ENCODE peak calls at places on chromosomes 12 and 14, in ten cellular contexts. F, B, H, C, S, M, E, N, Q and G are unnamed samples.

GRCh38 chr12:121811434-121812319 is 7.9 kb downstream of the SETD1B start:
- DNase-seq in F (peak), B (peak), H (peak), C (peak), S (peak), M (peak), E (no peak), N (peak), Q (peak), G (no peak)

GRCh38 chr14:54919330-54919729 is 16.7 kb upstream of the GCH1 start:
- DNase-seq in F (no peak), B (no peak), H (no peak), C (no peak), S (no peak), M (no peak), E (no peak), N (no peak), Q (no peak), G (no peak)

GRCh38 chr12:108103087-108103486 is 26.0 kb upstream of the WSCD2 start:
- DNase-seq in F (no peak), B (no peak), H (no peak), C (no peak), S (no peak), M (no peak), E (no peak), N (no peak), Q (no peak), G (no peak)

GRCh38 chr14:79630561-79630960 is 580.7 kb downstream of the DIO2 start:
- DNase-seq in F (no peak), B (no peak), H (no peak), C (no peak), S (no peak), M (no peak), E (no peak), N (no peak), Q (no peak), G (no peak)

GRCh38 chr12:69388371-69388770 is 28.8 kb downstream of the YEATS4 start:
- DNase-seq in F (peak), B (no peak), H (no peak), C (no peak), S (no peak), M (peak), E (no peak), N (peak), Q (no peak), G (peak)

GRCh38 chr12:17975763-17976162 is 114.2 kb downstream of the RERGL start:
- DNase-seq in F (no peak), B (no peak), H (no peak), C (no peak), S (no peak), M (no peak), E (no peak), N (no peak), Q (no peak), G (no peak)

GRCh38 chr12:13042666-13043230 is 1.4 kb upstream of the FAM234B start:
- DNase-seq in F (no peak), B (no peak), H (no peak), C (no peak), S (no peak), M (no peak), E (no peak), N (no peak), Q (no peak), G (no peak)

GRCh38 chr12:67661311-67662011 is 12.9 kb downstream of the DYRK2 start:
- DNase-seq in F (no peak), B (no peak), H (no peak), C (no peak), S (no peak), M (no peak), E (no peak), N (no peak), Q (peak), G (peak)

GRCh38 chr12:64320611-64321010 is 69.9 kb downstream of the C12orf56 start:
- DNase-seq in F (no peak), B (no peak), H (no peak), C (no peak), S (no peak), M (peak), E (no peak), N (no peak), Q (no peak), G (no peak)

GRCh38 chr14:79552778-79553177 is 658.5 kb downstream of the DIO2 start:
- DNase-seq in F (no peak), B (peak), H (no peak), C (no peak), S (no peak), M (no peak), E (no peak), N (no peak), Q (no peak), G (no peak)

GRCh38 chr12:64883264-64884163 is 59.1 kb downstream of the TBC1D30 start:
- DNase-seq in F (no peak), B (peak), H (no peak), C (no peak), S (no peak), M (no peak), E (peak), N (no peak), Q (no peak), G (no peak)

GRCh38 chr12:12681061-12681765 is 14.8 kb downstream of the GPR19 start:
- DNase-seq in F (no peak), B (no peak), H (no peak), C (no peak), S (no peak), M (no peak), E (no peak), N (no peak), Q (no peak), G (no peak)

GRCh38 chr14:101593411-101594181 is 32.3 kb downstream of the DIO3 start:
- DNase-seq in F (no peak), B (no peak), H (no peak), C (no peak), S (no peak), M (no peak), E (no peak), N (no peak), Q (no peak), G (no peak)

GRCh38 chr14:103292426-103293374 is 41.3 kb upstream of the EIF5 start:
- DNase-seq in F (peak), B (peak), H (peak), C (peak), S (peak), M (peak), E (peak), N (peak), Q (no peak), G (peak)

GRCh38 chr12:47387991-47388390 is 308.2 kb upstream of the AMIGO2 start:
- DNase-seq in F (no peak), B (no peak), H (no peak), C (no peak), S (no peak), M (no peak), E (no peak), N (no peak), Q (no peak), G (no peak)

GRCh38 chr12:6532927-6533652 is 1.2 kb upstream of the GAPDH start:
- DNase-seq in F (peak), B (peak), H (peak), C (no peak), S (peak), M (peak), E (no peak), N (peak), Q (peak), G (no peak)

GRCh38 chr12:116670859-116671258 is 67.0 kb downstream of the SPRING1 start:
- DNase-seq in F (no peak), B (no peak), H (no peak), C (no peak), S (no peak), M (no peak), E (no peak), N (no peak), Q (no peak), G (no peak)

GRCh38 chr14:104206281-104206904 is 68.0 kb downstream of the KIF26A start:
- DNase-seq in F (no peak), B (peak), H (no peak), C (no peak), S (no peak), M (no peak), E (no peak), N (no peak), Q (no peak), G (no peak)

GRCh38 chr14:32374155-32374554 is 45.1 kb downstream of the AKAP6 start:
- DNase-seq in F (no peak), B (no peak), H (no peak), C (no peak), S (no peak), M (peak), E (no peak), N (no peak), Q (no peak), G (no peak)